ENCODE peak calls at places on chromosomes 13 and 19, in nine cellular contexts. One of them, this sample, is unnamed.

GRCh38 chr19:13087795-13088537 is 14.7 kb downstream of the LYL1 start:
- DNase-seq in fibroblast of lung: no peak
- DNase-seq in body of pancreas: no peak
- DNase-seq in pancreas: no peak
- DNase-seq in transverse colon: no peak
- DNase-seq in psoas muscle: no peak
- DNase-seq in effector memory CD4-positive, alpha-beta T cell: no peak
- DNase-seq in CD8-positive, alpha-beta memory T cell: no peak
- DNase-seq in left ventricle myocardium inferior: no peak
- DNase-seq in this sample: no peak

GRCh38 chr13:24381539-24382265 is 72.3 kb downstream of the C1QTNF9 start:
- DNase-seq in fibroblast of lung: peak; percentile 20
- DNase-seq in body of pancreas: no peak
- DNase-seq in pancreas: no peak
- DNase-seq in transverse colon: no peak
- DNase-seq in psoas muscle: peak; percentile 30
- DNase-seq in effector memory CD4-positive, alpha-beta T cell: no peak
- DNase-seq in CD8-positive, alpha-beta memory T cell: no peak
- DNase-seq in left ventricle myocardium inferior: no peak
- DNase-seq in this sample: no peak

GRCh38 chr19:30109565-30109964 is 167.5 kb downstream of the URI1 start:
- DNase-seq in fibroblast of lung: no peak
- DNase-seq in body of pancreas: no peak
- DNase-seq in pancreas: no peak
- DNase-seq in transverse colon: no peak
- DNase-seq in psoas muscle: no peak
- DNase-seq in effector memory CD4-positive, alpha-beta T cell: no peak
- DNase-seq in CD8-positive, alpha-beta memory T cell: no peak
- DNase-seq in left ventricle myocardium inferior: no peak
- DNase-seq in this sample: no peak

GRCh38 chr13:50200562-50200961 is 185.3 kb downstream of the KCNRG start:
- DNase-seq in fibroblast of lung: no peak
- DNase-seq in body of pancreas: no peak
- DNase-seq in pancreas: no peak
- DNase-seq in transverse colon: no peak
- DNase-seq in psoas muscle: no peak
- DNase-seq in effector memory CD4-positive, alpha-beta T cell: no peak
- DNase-seq in CD8-positive, alpha-beta memory T cell: no peak
- DNase-seq in left ventricle myocardium inferior: no peak
- DNase-seq in this sample: no peak

GRCh38 chr13:47904891-47905290 is 96.2 kb downstream of the SUCLA2 start:
- DNase-seq in fibroblast of lung: no peak
- DNase-seq in body of pancreas: no peak
- DNase-seq in pancreas: no peak
- DNase-seq in transverse colon: no peak
- DNase-seq in psoas muscle: no peak
- DNase-seq in effector memory CD4-positive, alpha-beta T cell: no peak
- DNase-seq in CD8-positive, alpha-beta memory T cell: no peak
- DNase-seq in left ventricle myocardium inferior: no peak
- DNase-seq in this sample: no peak

GRCh38 chr13:41708648-41709175 is 251.4 kb downstream of the RGCC start:
- DNase-seq in fibroblast of lung: no peak
- DNase-seq in body of pancreas: no peak
- DNase-seq in pancreas: no peak
- DNase-seq in transverse colon: no peak
- DNase-seq in psoas muscle: peak; percentile 18
- DNase-seq in effector memory CD4-positive, alpha-beta T cell: no peak
- DNase-seq in CD8-positive, alpha-beta memory T cell: no peak
- DNase-seq in left ventricle myocardium inferior: peak; percentile 25
- DNase-seq in this sample: no peak

GRCh38 chr19:33344210-33344609 is 29.3 kb upstream of the CEBPG start:
- DNase-seq in fibroblast of lung: no peak
- DNase-seq in body of pancreas: no peak
- DNase-seq in pancreas: no peak
- DNase-seq in transverse colon: no peak
- DNase-seq in psoas muscle: no peak
- DNase-seq in effector memory CD4-positive, alpha-beta T cell: no peak
- DNase-seq in CD8-positive, alpha-beta memory T cell: no peak
- DNase-seq in left ventricle myocardium inferior: no peak
- DNase-seq in this sample: no peak

GRCh38 chr19:32599258-32599657 is 18.3 kb downstream of the PDCD5 start:
- DNase-seq in fibroblast of lung: no peak
- DNase-seq in body of pancreas: no peak
- DNase-seq in pancreas: no peak
- DNase-seq in transverse colon: no peak
- DNase-seq in psoas muscle: no peak
- DNase-seq in effector memory CD4-positive, alpha-beta T cell: no peak
- DNase-seq in CD8-positive, alpha-beta memory T cell: no peak
- DNase-seq in left ventricle myocardium inferior: no peak
- DNase-seq in this sample: no peak

GRCh38 chr19:48255376-48256303 is at the start of gene CARD8:
- DNase-seq in fibroblast of lung: peak; percentile 93
- DNase-seq in body of pancreas: peak; percentile 78
- DNase-seq in pancreas: peak; percentile 66
- DNase-seq in transverse colon: peak; percentile 87
- DNase-seq in psoas muscle: peak; percentile 76
- DNase-seq in effector memory CD4-positive, alpha-beta T cell: peak; percentile 76
- DNase-seq in CD8-positive, alpha-beta memory T cell: peak; percentile 90
- DNase-seq in left ventricle myocardium inferior: peak; percentile 80
- DNase-seq in this sample: peak; percentile 92

GRCh38 chr13:41456768-41457588 is at the start of gene RGCC:
- DNase-seq in fibroblast of lung: peak; percentile 43
- DNase-seq in body of pancreas: peak; percentile 59
- DNase-seq in pancreas: peak; percentile 87
- DNase-seq in transverse colon: peak; percentile 82
- DNase-seq in psoas muscle: peak; percentile 83
- DNase-seq in effector memory CD4-positive, alpha-beta T cell: peak; percentile 91
- DNase-seq in CD8-positive, alpha-beta memory T cell: peak; percentile 98
- DNase-seq in left ventricle myocardium inferior: peak; percentile 81
- DNase-seq in this sample: peak; percentile 87

DNA sequence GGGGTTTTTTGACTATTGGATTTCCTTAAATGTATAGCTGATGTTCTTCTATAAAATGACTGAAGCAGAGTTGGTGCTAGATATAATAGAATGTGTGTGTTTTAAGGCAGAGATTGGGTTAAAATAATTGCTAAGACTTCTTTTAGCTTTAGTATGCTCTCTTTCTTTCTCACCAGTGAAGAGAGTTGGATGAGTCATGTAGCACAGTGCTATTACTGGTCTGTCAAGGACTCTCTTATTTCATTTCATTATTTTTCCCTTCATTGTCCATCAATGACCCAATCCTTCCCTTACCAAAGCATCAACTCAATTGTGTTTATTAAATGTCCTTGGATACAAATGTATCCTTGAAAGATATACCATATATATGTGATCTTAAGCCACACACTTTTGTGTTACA is 268.9 kb downstream of the IRS2 start:
- DNase-seq in fibroblast of lung: peak; percentile 15
- DNase-seq in body of pancreas: no peak
- DNase-seq in pancreas: no peak
- DNase-seq in transverse colon: no peak
- DNase-seq in psoas muscle: no peak
- DNase-seq in effector memory CD4-positive, alpha-beta T cell: no peak
- DNase-seq in CD8-positive, alpha-beta memory T cell: no peak
- DNase-seq in left ventricle myocardium inferior: no peak
- DNase-seq in this sample: no peak
- H3K27ac ChIP-seq in fibroblast of lung: no peak overlapping the region
- H3K27ac ChIP-seq in body of pancreas: no peak overlapping the region
- H3K27ac ChIP-seq in pancreas: no peak overlapping the region
- H3K27ac ChIP-seq in transverse colon: no peak overlapping the region
- H3K27ac ChIP-seq in psoas muscle: no peak overlapping the region
- H3K27ac ChIP-seq in effector memory CD4-positive, alpha-beta T cell: no peak overlapping the region
- H3K27ac ChIP-seq in CD8-positive, alpha-beta memory T cell: no peak overlapping the region
- H3K27ac ChIP-seq in left ventricle myocardium inferior: no peak overlapping the region
- H3K27ac ChIP-seq in this sample: no peak overlapping the region

DNA sequence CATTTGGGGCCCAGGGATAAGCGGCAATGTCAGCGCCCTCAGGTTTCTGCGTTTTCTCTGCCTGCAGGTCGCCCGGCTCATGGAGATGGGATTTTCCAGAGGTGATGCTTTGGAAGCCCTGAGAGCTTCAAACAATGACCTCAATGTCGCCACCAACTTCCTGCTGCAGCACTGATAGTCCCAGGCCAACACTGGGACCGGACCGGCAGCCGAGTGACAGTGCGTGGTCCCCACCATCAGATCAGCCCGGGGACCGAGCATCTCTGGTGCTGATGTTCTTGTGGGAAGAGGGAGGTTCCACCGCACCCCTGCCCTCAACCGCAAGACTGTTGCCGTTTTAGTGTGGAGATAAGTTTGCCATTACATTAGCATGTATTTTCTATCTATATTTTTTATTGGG is 78.0 kb upstream of the GPR183 start:
- DNase-seq in fibroblast of lung: no peak
- DNase-seq in body of pancreas: no peak
- DNase-seq in pancreas: no peak
- DNase-seq in transverse colon: no peak
- DNase-seq in psoas muscle: no peak
- DNase-seq in effector memory CD4-positive, alpha-beta T cell: no peak
- DNase-seq in CD8-positive, alpha-beta memory T cell: no peak
- DNase-seq in left ventricle myocardium inferior: no peak
- DNase-seq in this sample: no peak
- H3K4me1 ChIP-seq in fibroblast of lung: no peaks in the 10 kb centered on the region
- H3K4me1 ChIP-seq in body of pancreas: no peaks in the 10 kb centered on the region
- H3K4me1 ChIP-seq in pancreas: no peaks in the 10 kb centered on the region
- H3K4me1 ChIP-seq in transverse colon: peaks cover 12% of the 10 kb centered on the region
- H3K4me1 ChIP-seq in psoas muscle: no peaks in the 10 kb centered on the region
- H3K4me1 ChIP-seq in effector memory CD4-positive, alpha-beta T cell: peaks cover 82% of the 10 kb centered on the region
- H3K4me1 ChIP-seq in CD8-positive, alpha-beta memory T cell: peaks cover 86% of the 10 kb centered on the region
- H3K4me1 ChIP-seq in left ventricle myocardium inferior: peaks cover 23% of the 10 kb centered on the region
- H3K4me1 ChIP-seq in this sample: no peaks in the 10 kb centered on the region

DNA sequence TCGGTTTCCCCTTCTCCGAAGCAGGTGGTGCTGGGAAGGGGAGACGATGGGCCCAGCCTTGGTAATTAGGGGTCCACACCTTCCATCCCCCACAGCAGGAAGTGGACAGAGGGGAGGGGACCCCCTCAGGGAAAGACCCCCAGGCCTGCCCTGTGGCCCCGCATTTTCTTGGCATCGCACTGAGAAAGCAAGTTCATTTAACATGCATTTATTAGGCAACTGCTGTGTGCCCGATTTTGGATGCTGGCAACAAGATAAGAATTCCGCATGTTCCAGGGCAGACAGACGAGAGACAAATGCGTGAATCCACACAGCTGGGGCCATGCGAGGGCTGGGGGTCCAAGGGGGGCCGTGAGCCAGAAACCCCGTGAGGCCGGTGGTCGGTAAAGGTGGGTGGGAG is 28.4 kb downstream of the ARID3A start:
- DNase-seq in fibroblast of lung: no peak
- DNase-seq in body of pancreas: no peak
- DNase-seq in pancreas: no peak
- DNase-seq in transverse colon: no peak
- DNase-seq in psoas muscle: no peak
- DNase-seq in effector memory CD4-positive, alpha-beta T cell: no peak
- DNase-seq in CD8-positive, alpha-beta memory T cell: no peak
- DNase-seq in left ventricle myocardium inferior: no peak
- DNase-seq in this sample: no peak
- H3K4me3 ChIP-seq in fibroblast of lung: no peak overlapping the region
- H3K4me3 ChIP-seq in body of pancreas: no peak overlapping the region
- H3K4me3 ChIP-seq in pancreas: no peak overlapping the region
- H3K4me3 ChIP-seq in transverse colon: no peak overlapping the region
- H3K4me3 ChIP-seq in psoas muscle: no peak overlapping the region
- H3K4me3 ChIP-seq in effector memory CD4-positive, alpha-beta T cell: no peak overlapping the region
- H3K4me3 ChIP-seq in CD8-positive, alpha-beta memory T cell: no peak overlapping the region
- H3K4me3 ChIP-seq in left ventricle myocardium inferior: no peak overlapping the region
- H3K4me3 ChIP-seq in this sample: no peak overlapping the region

GRCh38 chr13:73334459-73334858 is 275.7 kb downstream of the KLF5 start:
- DNase-seq in fibroblast of lung: no peak
- DNase-seq in body of pancreas: no peak
- DNase-seq in pancreas: no peak
- DNase-seq in transverse colon: no peak
- DNase-seq in psoas muscle: no peak
- DNase-seq in effector memory CD4-positive, alpha-beta T cell: no peak
- DNase-seq in CD8-positive, alpha-beta memory T cell: no peak
- DNase-seq in left ventricle myocardium inferior: no peak
- DNase-seq in this sample: no peak
- H3K27ac ChIP-seq in fibroblast of lung: no peak overlapping the region
- H3K27ac ChIP-seq in body of pancreas: no peak overlapping the region
- H3K27ac ChIP-seq in pancreas: no peak overlapping the region
- H3K27ac ChIP-seq in transverse colon: no peak overlapping the region
- H3K27ac ChIP-seq in psoas muscle: no peak overlapping the region
- H3K27ac ChIP-seq in effector memory CD4-positive, alpha-beta T cell: no peak overlapping the region
- H3K27ac ChIP-seq in CD8-positive, alpha-beta memory T cell: no peak overlapping the region
- H3K27ac ChIP-seq in left ventricle myocardium inferior: no peak overlapping the region
- H3K27ac ChIP-seq in this sample: no peak overlapping the region